ENCODE peak calls at places on chromosomes 3 and 15, in nine cellular contexts. N, K, L, A, X, F, E, T and W are unnamed samples.

GRCh38 chr3:50587373-50587772 is 18.1 kb downstream of the HEMK1 start:
- DNase-seq in N (no peak), K (peak), L (no peak), A (no peak), X (no peak), F (no peak), E (no peak), T (no peak), W (no peak)

GRCh38 chr3:51932471-51933370 is 9.0 kb downstream of the RRP9 start:
- DNase-seq in N (no peak), K (no peak), L (no peak), A (no peak), X (no peak), F (no peak), E (no peak), T (no peak), W (no peak)

GRCh38 chr3:18087963-18088362 is 337.2 kb downstream of the SATB1 start:
- DNase-seq in N (no peak), K (no peak), L (no peak), A (no peak), X (no peak), F (no peak), E (no peak), T (no peak), W (no peak)

GRCh38 chr3:49534581-49535495 is 19.4 kb upstream of the BSN start:
- DNase-seq in N (no peak), K (no peak), L (peak), A (peak), X (peak), F (no peak), E (no peak), T (no peak), W (no peak)

GRCh38 chr3:156862338-156862737 is 36.2 kb downstream of the LEKR1 start:
- DNase-seq in N (peak), K (peak), L (no peak), A (no peak), X (no peak), F (no peak), E (no peak), T (no peak), W (no peak)

GRCh38 chr15:60964527-60964926 is 264.6 kb downstream of the RORA start:
- DNase-seq in N (no peak), K (no peak), L (no peak), A (peak), X (no peak), F (no peak), E (no peak), T (no peak), W (no peak)

GRCh38 chr3:17874630-17875029 is 132.2 kb upstream of the TBC1D5 start:
- DNase-seq in N (peak), K (no peak), L (no peak), A (no peak), X (no peak), F (no peak), E (no peak), T (no peak), W (no peak)

GRCh38 chr3:3461317-3461716 is 281.8 kb upstream of the CRBN start:
- DNase-seq in N (no peak), K (no peak), L (no peak), A (no peak), X (no peak), F (no peak), E (no peak), T (no peak), W (no peak)